ENCODE peak calls at places on chromosome 6, in nine cellular contexts. A, H, J, T, S, P, O, C and M are unnamed samples.

GRCh38 chr6:83221886-83222479 is 28.8 kb downstream of the RWDD2A start:
- DNase-seq in A (no peak), H (no peak), J (no peak), T (no peak), S (peak; percentile 57), P (no peak), O (no peak), C (no peak), M (no peak)

GRCh38 chr6:137870744-137871247 is 3.7 kb downstream of the TNFAIP3 start:
- DNase-seq in A (no peak), H (no peak), J (no peak), T (peak; percentile 38), S (no peak), P (no peak), O (no peak), C (no peak), M (no peak)

GRCh38 chr6:167127785-167128531 is 5.1 kb downstream of the CCR6 start:
- DNase-seq in A (no peak), H (no peak), J (no peak), T (no peak), S (no peak), P (no peak), O (no peak), C (no peak), M (no peak)

GRCh38 chr6:98324406-98324930 is 509.9 kb upstream of the POU3F2 start:
- DNase-seq in A (no peak), H (no peak), J (no peak), T (no peak), S (peak; percentile 19), P (no peak), O (no peak), C (no peak), M (no peak)

GRCh38 chr6:106973018-106973840 is 1.3 kb downstream of the CD24 start:
- DNase-seq in A (peak; percentile 46), H (no peak), J (peak; percentile 53), T (no peak), S (no peak), P (peak; percentile 5), O (no peak), C (peak; percentile 61), M (no peak)

GRCh38 chr6:2943564-2943955 is 27.8 kb downstream of the SERPINB6 start:
- DNase-seq in A (no peak), H (no peak), J (no peak), T (no peak), S (no peak), P (no peak), O (no peak), C (no peak), M (no peak)

GRCh38 chr6:158002951-158003853 is 21.5 kb downstream of the SYNJ2 start:
- DNase-seq in A (peak; percentile 38), H (peak; percentile 60), J (peak; percentile 30), T (no peak), S (no peak), P (no peak), O (no peak), C (peak; percentile 27), M (no peak)

GRCh38 chr6:18221288-18221615 is 43.1 kb downstream of the DEK start:
- DNase-seq in A (no peak), H (no peak), J (no peak), T (no peak), S (no peak), P (no peak), O (no peak), C (no peak), M (no peak)

GRCh38 chr6:41406821-41407787 is 71.7 kb downstream of the NCR2 start:
- DNase-seq in A (no peak), H (peak; percentile 50), J (peak; percentile 62), T (no peak), S (no peak), P (no peak), O (no peak), C (peak; percentile 16), M (no peak)

GRCh38 chr6:41409489-41409888 is 74.1 kb downstream of the NCR2 start:
- DNase-seq in A (no peak), H (no peak), J (no peak), T (no peak), S (no peak), P (no peak), O (no peak), C (no peak), M (no peak)

GRCh38 chr6:41405941-41406340 is 70.5 kb downstream of the NCR2 start:
- DNase-seq in A (no peak), H (no peak), J (no peak), T (no peak), S (no peak), P (no peak), O (no peak), C (no peak), M (no peak)

GRCh38 chr6:41408982-41409381 is 73.6 kb downstream of the NCR2 start:
- DNase-seq in A (no peak), H (no peak), J (no peak), T (no peak), S (no peak), P (no peak), O (no peak), C (no peak), M (no peak)

DNA sequence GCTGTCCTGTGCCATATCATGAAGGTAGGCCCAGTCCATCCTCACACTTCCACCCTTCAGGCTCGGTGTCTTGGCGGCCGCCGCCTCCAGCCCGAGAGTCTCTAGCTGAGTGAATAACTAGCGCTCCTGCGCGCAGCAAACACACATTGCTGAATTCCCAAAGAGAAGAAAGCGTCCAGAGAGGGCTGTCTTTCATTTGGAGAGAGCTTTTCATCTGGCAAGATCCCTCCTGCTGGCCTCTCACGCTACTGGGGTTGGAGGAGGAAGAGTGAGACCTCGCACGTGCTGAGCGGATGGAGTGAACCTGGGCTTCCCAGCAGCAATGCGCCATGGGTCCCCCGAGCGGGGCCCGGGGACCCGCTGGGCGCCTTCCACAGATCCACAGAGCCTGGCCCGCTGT is 73.2 kb downstream of the NCR2 start:
- DNase-seq in A (no peak), H (no peak), J (no peak), T (no peak), S (no peak), P (no peak), O (no peak), C (no peak), M (no peak)
- H3K36me3 ChIP-seq in A (no peaks in the 10 kb centered on the region), H (no peaks in the 10 kb centered on the region), J (no peaks in the 10 kb centered on the region), T (no peaks in the 10 kb centered on the region), S (no peaks in the 10 kb centered on the region), P (no peaks in the 10 kb centered on the region), O (no peaks in the 10 kb centered on the region), C (no peaks in the 10 kb centered on the region), M (no peaks in the 10 kb centered on the region)

GRCh38 chr6:117074672-117075071 is 190.7 kb upstream of the VGLL2 start:
- DNase-seq in A (no peak), H (no peak), J (no peak), T (no peak), S (no peak), P (no peak), O (no peak), C (no peak), M (no peak)
- H3K36me3 ChIP-seq in A (no peaks in the 10 kb centered on the region), H (no peaks in the 10 kb centered on the region), J (no peaks in the 10 kb centered on the region), T (no peaks in the 10 kb centered on the region), S (no peaks in the 10 kb centered on the region), P (no peaks in the 10 kb centered on the region), O (no peaks in the 10 kb centered on the region), C (no peaks in the 10 kb centered on the region), M (no peaks in the 10 kb centered on the region)

GRCh38 chr6:20477485-20477884 is 56.8 kb upstream of the CDKAL1 start:
- DNase-seq in A (no peak), H (no peak), J (no peak), T (no peak), S (no peak), P (no peak), O (no peak), C (no peak), M (no peak)
- H3K36me3 ChIP-seq in A (no peaks in the 10 kb centered on the region), H (peaks cover 23% of the 10 kb centered on the region), J (peaks cover 9% of the 10 kb centered on the region), T (peaks cover 7% of the 10 kb centered on the region), S (peaks cover 26% of the 10 kb centered on the region), P (no peaks in the 10 kb centered on the region), O (no peaks in the 10 kb centered on the region), C (no peaks in the 10 kb centered on the region), M (peaks cover 18% of the 10 kb centered on the region)

GRCh38 chr6:28390688-28391087 is 8.9 kb downstream of the ZSCAN12 start:
- DNase-seq in A (no peak), H (no peak), J (no peak), T (no peak), S (no peak), P (no peak), O (no peak), C (no peak), M (no peak)
- H3K36me3 ChIP-seq in A (no peaks in the 10 kb centered on the region), H (peaks cover 56% of the 10 kb centered on the region), J (peaks cover 70% of the 10 kb centered on the region), T (peaks cover 33% of the 10 kb centered on the region), S (no peaks in the 10 kb centered on the region), P (no peaks in the 10 kb centered on the region), O (peaks cover 15% of the 10 kb centered on the region), C (peaks cover 12% of the 10 kb centered on the region), M (peaks cover 11% of the 10 kb centered on the region)

DNA sequence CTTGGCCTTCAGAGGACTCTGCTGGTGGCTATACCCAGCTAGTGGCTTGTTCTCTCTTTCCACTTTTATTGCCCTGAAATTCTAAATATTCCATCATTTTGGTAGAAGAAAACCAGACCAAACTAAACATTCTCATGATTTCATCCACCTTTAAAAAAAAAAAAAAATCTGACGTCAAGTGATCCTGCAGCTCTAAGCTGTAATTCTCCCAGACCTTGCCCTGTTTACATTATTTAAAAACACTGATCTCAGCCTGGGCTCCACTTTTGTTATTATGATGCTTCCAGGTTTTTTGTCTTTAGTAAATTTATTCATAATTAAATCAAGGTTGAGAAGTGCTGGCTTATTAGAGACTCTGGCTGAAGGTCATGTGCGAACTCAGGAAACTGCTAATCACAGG is 114.3 kb downstream of the MTHFD1L start:
- DNase-seq in A (no peak), H (no peak), J (no peak), T (no peak), S (no peak), P (no peak), O (no peak), C (no peak), M (no peak)
- H3K36me3 ChIP-seq in A (no peaks in the 10 kb centered on the region), H (no peaks in the 10 kb centered on the region), J (no peaks in the 10 kb centered on the region), T (no peaks in the 10 kb centered on the region), S (peaks cover 2% of the 10 kb centered on the region), P (no peaks in the 10 kb centered on the region), O (no peaks in the 10 kb centered on the region), C (no peaks in the 10 kb centered on the region), M (peaks cover 15% of the 10 kb centered on the region)